ENCODE peak calls at places on chromosomes 1 and 21, in five cellular contexts. One of them, this sample, is unnamed.
A peak's percentile ranks its signal among the peaks of the same experiment; 100 is the strongest.

GRCh38 chr21:18058731-18059398 is 185.8 kb upstream of the CHODL start:
- DNase-seq in fibroblast of mammary gland: no peak
- DNase-seq in HFFc6: no peak
- DNase-seq in mammary epithelial cell: no peak
- DNase-seq in stomach: no peak
- DNase-seq in this sample: no peak

GRCh38 chr1:63674238-63674864 is 81.1 kb downstream of the PGM1 start:
- DNase-seq in fibroblast of mammary gland: peak; percentile 97
- DNase-seq in HFFc6: peak; percentile 87
- DNase-seq in mammary epithelial cell: peak; percentile 85
- DNase-seq in stomach: peak; percentile 94
- DNase-seq in this sample: peak; percentile 83

GRCh38 chr1:55980574-55980973 is 598.8 kb downstream of the PLPP3 start:
- DNase-seq in fibroblast of mammary gland: no peak
- DNase-seq in HFFc6: no peak
- DNase-seq in mammary epithelial cell: no peak
- DNase-seq in stomach: no peak
- DNase-seq in this sample: no peak

GRCh38 chr21:41439245-41439644 is 13.2 kb downstream of the MX1 start:
- DNase-seq in fibroblast of mammary gland: peak; percentile 18
- DNase-seq in HFFc6: peak; percentile 43
- DNase-seq in mammary epithelial cell: no peak
- DNase-seq in stomach: no peak
- DNase-seq in this sample: no peak

GRCh38 chr1:235176486-235176885 is 15.4 kb upstream of the RBM34 start:
- DNase-seq in fibroblast of mammary gland: no peak
- DNase-seq in HFFc6: no peak
- DNase-seq in mammary epithelial cell: no peak
- DNase-seq in stomach: no peak
- DNase-seq in this sample: no peak

GRCh38 chr1:178962853-178963810 is 62.6 kb upstream of the FAM20B start:
- DNase-seq in fibroblast of mammary gland: no peak
- DNase-seq in HFFc6: no peak
- DNase-seq in mammary epithelial cell: no peak
- DNase-seq in stomach: no peak
- DNase-seq in this sample: no peak

GRCh38 chr1:183543619-183544204 is 46.5 kb downstream of the NCF2 start:
- DNase-seq in fibroblast of mammary gland: peak; percentile 75
- DNase-seq in HFFc6: peak; percentile 68
- DNase-seq in mammary epithelial cell: peak; percentile 55
- DNase-seq in stomach: no peak
- DNase-seq in this sample: peak; percentile 62

GRCh38 chr1:41102208-41102607 is 80.7 kb upstream of the SLFNL1 start:
- DNase-seq in fibroblast of mammary gland: peak; percentile 99
- DNase-seq in HFFc6: peak; percentile 93
- DNase-seq in mammary epithelial cell: peak; percentile 61
- DNase-seq in stomach: peak; percentile 89
- DNase-seq in this sample: no peak

GRCh38 chr1:147541672-147542548 is 609 bp downstream of the BCL9 start:
- DNase-seq in fibroblast of mammary gland: peak; percentile 23
- DNase-seq in HFFc6: peak; percentile 18
- DNase-seq in mammary epithelial cell: no peak
- DNase-seq in stomach: peak; percentile 43
- DNase-seq in this sample: no peak

GRCh38 chr1:115332813-115333608 is 5.0 kb downstream of the NGF start:
- DNase-seq in fibroblast of mammary gland: peak; percentile 93
- DNase-seq in HFFc6: peak; percentile 84
- DNase-seq in mammary epithelial cell: peak; percentile 76
- DNase-seq in stomach: no peak
- DNase-seq in this sample: no peak

GRCh38 chr1:35808376-35809155 is 750 bp downstream of the AGO4 start:
- DNase-seq in fibroblast of mammary gland: no peak
- DNase-seq in HFFc6: peak; percentile 20
- DNase-seq in mammary epithelial cell: peak; percentile 25
- DNase-seq in stomach: peak; percentile 39
- DNase-seq in this sample: no peak

GRCh38 chr1:230735447-230735846 is 11.7 kb upstream of the CAPN9 start:
- DNase-seq in fibroblast of mammary gland: no peak
- DNase-seq in HFFc6: no peak
- DNase-seq in mammary epithelial cell: no peak
- DNase-seq in stomach: peak; percentile 63
- DNase-seq in this sample: peak; percentile 64

DNA sequence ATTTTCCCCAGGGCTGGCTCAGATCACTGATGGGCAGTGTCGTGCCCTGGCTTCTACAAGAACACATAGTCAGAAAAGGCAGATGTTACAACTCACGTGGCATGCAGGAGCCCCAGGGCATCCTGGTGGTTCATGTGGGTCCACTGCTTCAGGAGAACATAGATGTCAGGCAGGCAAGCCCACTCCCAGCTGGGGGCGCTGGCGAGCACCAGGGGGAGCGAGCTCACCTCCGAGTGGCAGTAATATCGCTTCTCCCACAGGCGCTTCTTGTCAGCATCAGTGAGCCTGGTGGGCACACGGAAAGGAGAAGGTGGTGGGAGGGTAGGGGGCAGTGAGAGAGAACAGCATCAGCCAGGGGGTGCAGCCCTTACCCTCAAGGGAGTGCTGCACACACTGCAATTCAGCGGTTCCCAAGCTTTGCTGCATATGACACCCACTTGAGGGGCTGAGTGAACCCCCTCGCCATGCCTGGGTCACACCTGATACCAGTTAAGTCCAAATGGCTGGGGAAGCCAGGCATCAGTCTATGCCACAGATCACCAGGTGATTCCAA is 34.3 kb upstream of the PPP1R15B start:
- DNase-seq in fibroblast of mammary gland: no peak
- DNase-seq in HFFc6: peak; percentile 20
- DNase-seq in mammary epithelial cell: no peak
- DNase-seq in stomach: peak; percentile 64
- DNase-seq in this sample: peak; percentile 55
- TF ChIP-seq CTCF in fibroblast of mammary gland: peak; percentile 50
- TF ChIP-seq CTCF in HFFc6: peak; percentile 72
- TF ChIP-seq CTCF in mammary epithelial cell: no peak
- TF ChIP-seq CTCF in stomach: no peak
- TF ChIP-seq CTCF in this sample: no peak

DNA sequence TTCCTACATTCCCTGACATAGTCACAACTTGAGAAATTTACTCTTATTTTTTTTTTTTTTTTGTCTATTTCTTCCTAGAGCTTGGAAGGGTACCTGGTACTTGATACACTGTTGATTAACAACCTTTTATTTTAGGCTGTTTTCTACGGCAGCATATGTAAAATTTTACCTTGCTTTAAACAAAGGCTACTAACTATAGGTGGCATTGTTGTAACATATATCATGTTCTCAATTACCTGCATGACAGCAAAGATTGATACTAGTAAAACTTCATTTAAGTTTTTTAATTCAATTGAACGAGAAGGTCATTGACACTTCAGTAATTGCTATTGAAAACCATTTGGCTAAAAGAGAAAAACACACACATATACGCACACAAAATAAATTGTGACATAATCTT is 238.3 kb upstream of the ESRRG start:
- DNase-seq in fibroblast of mammary gland: no peak
- DNase-seq in HFFc6: no peak
- DNase-seq in mammary epithelial cell: no peak
- DNase-seq in stomach: no peak
- DNase-seq in this sample: no peak
- TF ChIP-seq CTCF in fibroblast of mammary gland: no peak
- TF ChIP-seq CTCF in HFFc6: no peak
- TF ChIP-seq CTCF in mammary epithelial cell: no peak
- TF ChIP-seq CTCF in stomach: no peak
- TF ChIP-seq CTCF in this sample: no peak

DNA sequence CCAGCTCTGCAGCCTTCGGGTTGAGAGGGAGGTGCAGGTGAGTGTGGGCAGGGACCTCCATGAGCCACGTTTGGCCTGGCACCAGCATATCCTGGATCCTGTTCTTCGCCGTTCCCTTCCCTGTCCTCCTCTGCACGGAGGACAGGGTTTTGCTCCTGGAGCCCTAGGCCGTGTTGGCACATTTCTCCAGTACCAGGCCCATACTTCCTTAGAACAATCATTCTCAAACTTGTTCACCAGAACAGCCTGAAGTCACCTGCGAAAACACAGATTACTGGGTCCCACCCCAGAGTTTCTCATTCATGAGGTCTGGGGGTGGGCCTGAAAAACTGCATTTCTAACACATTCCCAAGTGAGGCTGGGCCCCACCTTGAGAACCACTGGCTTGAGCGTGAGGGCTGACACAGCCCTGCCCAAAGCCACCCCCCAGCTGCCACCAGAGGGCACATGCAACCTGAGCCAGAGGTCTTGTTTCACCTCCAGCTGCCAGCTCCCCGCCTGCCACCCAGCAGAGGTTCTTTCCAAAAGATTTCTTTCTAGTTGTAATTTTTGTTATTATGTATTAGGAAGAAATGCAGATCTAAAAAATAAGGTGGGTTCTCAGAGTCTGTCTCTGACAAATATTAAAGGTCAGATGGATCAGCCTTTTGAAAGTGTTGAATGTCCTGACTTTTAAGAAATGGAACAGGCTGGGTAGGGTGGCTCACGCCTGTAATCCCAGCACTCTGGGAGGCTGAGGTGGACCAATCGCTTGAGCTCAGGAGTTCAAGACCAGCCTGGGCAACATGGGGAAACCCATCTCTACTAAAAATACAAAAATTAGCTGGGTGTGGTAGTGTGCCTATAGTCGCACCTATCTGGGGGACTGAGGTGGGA is 39.6 kb upstream of the LDLRAP1 start:
- DNase-seq in fibroblast of mammary gland: no peak
- DNase-seq in HFFc6: no peak
- DNase-seq in mammary epithelial cell: peak; percentile 21
- DNase-seq in stomach: peak; percentile 79
- DNase-seq in this sample: peak; percentile 64
- TF ChIP-seq CTCF in fibroblast of mammary gland: peak; percentile 31
- TF ChIP-seq CTCF in HFFc6: peak; percentile 70
- TF ChIP-seq CTCF in mammary epithelial cell: peak; percentile 56
- TF ChIP-seq CTCF in stomach: peak; percentile 51
- TF ChIP-seq CTCF in this sample: peak; percentile 68

GRCh38 chr1:201506573-201507567 is at the start of gene CSRP1:
- DNase-seq in fibroblast of mammary gland: peak; percentile 72
- DNase-seq in HFFc6: peak; percentile 75
- DNase-seq in mammary epithelial cell: peak; percentile 84
- DNase-seq in stomach: peak; percentile 90
- DNase-seq in this sample: peak; percentile 72
- TF ChIP-seq CTCF in fibroblast of mammary gland: no peak
- TF ChIP-seq CTCF in HFFc6: peak; percentile 5
- TF ChIP-seq CTCF in mammary epithelial cell: no peak
- TF ChIP-seq CTCF in stomach: no peak
- TF ChIP-seq CTCF in this sample: no peak

GRCh38 chr1:117712598-117712997 is 106.8 kb downstream of the TENT5C start:
- DNase-seq in fibroblast of mammary gland: no peak
- DNase-seq in HFFc6: no peak
- DNase-seq in mammary epithelial cell: no peak
- DNase-seq in stomach: no peak
- DNase-seq in this sample: no peak

GRCh38 chr1:117708323-117709288 is 102.8 kb downstream of the TENT5C start:
- DNase-seq in fibroblast of mammary gland: no peak
- DNase-seq in HFFc6: no peak
- DNase-seq in mammary epithelial cell: no peak
- DNase-seq in stomach: no peak
- DNase-seq in this sample: no peak

GRCh38 chr1:117709398-117709797 is 103.5 kb downstream of the TENT5C start:
- DNase-seq in fibroblast of mammary gland: no peak
- DNase-seq in HFFc6: no peak
- DNase-seq in mammary epithelial cell: no peak
- DNase-seq in stomach: no peak
- DNase-seq in this sample: no peak

GRCh38 chr1:117707371-117707770 is 101.5 kb downstream of the TENT5C start:
- DNase-seq in fibroblast of mammary gland: no peak
- DNase-seq in HFFc6: no peak
- DNase-seq in mammary epithelial cell: no peak
- DNase-seq in stomach: no peak
- DNase-seq in this sample: no peak

GRCh38 chr1:117710710-117711109 is 104.9 kb downstream of the TENT5C start:
- DNase-seq in fibroblast of mammary gland: peak; percentile 12
- DNase-seq in HFFc6: no peak
- DNase-seq in mammary epithelial cell: no peak
- DNase-seq in stomach: no peak
- DNase-seq in this sample: no peak
- TF ChIP-seq CTCF in fibroblast of mammary gland: peak; percentile 53
- TF ChIP-seq CTCF in HFFc6: peak; percentile 69
- TF ChIP-seq CTCF in mammary epithelial cell: peak; percentile 19
- TF ChIP-seq CTCF in stomach: no peak
- TF ChIP-seq CTCF in this sample: no peak

DNA sequence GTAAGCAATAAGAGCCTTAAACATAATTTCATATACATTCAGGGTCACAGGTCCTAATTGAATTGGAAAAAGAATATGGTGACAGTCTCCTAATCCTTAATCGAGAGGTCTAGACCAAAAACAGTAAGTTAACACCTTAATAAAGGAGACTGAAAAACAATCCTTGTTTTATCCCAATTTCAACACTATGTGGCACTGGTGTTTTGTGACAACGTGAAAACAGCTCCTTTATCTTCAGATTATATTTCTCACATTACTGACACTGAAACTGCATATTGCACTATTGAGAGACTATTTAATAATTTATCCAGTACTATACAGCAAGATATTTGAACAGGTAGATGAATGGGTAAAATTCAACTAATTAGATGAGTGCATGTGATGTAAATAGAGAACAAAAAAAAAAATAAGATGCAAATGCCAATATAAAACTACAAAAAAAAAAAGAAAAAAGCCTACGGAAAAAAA is 34.1 kb downstream of the TP53BP2 start:
- DNase-seq in fibroblast of mammary gland: peak; percentile 61
- DNase-seq in HFFc6: peak; percentile 50
- DNase-seq in mammary epithelial cell: peak; percentile 27
- DNase-seq in stomach: no peak
- DNase-seq in this sample: no peak
- TF ChIP-seq CTCF in fibroblast of mammary gland: peak; percentile 55
- TF ChIP-seq CTCF in HFFc6: peak; percentile 76
- TF ChIP-seq CTCF in mammary epithelial cell: peak; percentile 41
- TF ChIP-seq CTCF in stomach: peak; percentile 38
- TF ChIP-seq CTCF in this sample: peak; percentile 40

GRCh38 chr1:226519741-226520598 is 28.6 kb upstream of the STUM start:
- DNase-seq in fibroblast of mammary gland: no peak
- DNase-seq in HFFc6: no peak
- DNase-seq in mammary epithelial cell: no peak
- DNase-seq in stomach: no peak
- DNase-seq in this sample: no peak
- TF ChIP-seq CTCF in fibroblast of mammary gland: no peak
- TF ChIP-seq CTCF in HFFc6: no peak
- TF ChIP-seq CTCF in mammary epithelial cell: no peak
- TF ChIP-seq CTCF in stomach: no peak
- TF ChIP-seq CTCF in this sample: peak; percentile 4